ENCODE peak calls at places on chromosomes 3 and 15, in six cellular contexts. T is Peyer's patch, M is left lung, Q is hepatocyte, I is IMR-90, P is WERI-Rb-1. C is an unnamed sample. For H3K9me3, the result is how much of the 10 kb centered on the place peaks cover.

GRCh38 chr3:98869391-98869790 is 32.1 kb downstream of the DCBLD2 start:
- DNase-seq in T (no peak), M (no peak), Q (no peak), I (no peak), P (no peak), C (no peak)

GRCh38 chr15:39511000-39511914 is 69.6 kb upstream of the THBS1 start:
- DNase-seq in T (no peak), M (no peak), Q (peak), I (peak), P (no peak), C (no peak)

GRCh38 chr15:89820651-89821611 is 6.3 kb upstream of the ANPEP start:
- DNase-seq in T (no peak), M (peak), Q (no peak), I (peak), P (no peak), C (no peak)

GRCh38 chr15:44492672-44493071 is 44.3 kb upstream of the EIF3J start:
- DNase-seq in T (no peak), M (no peak), Q (no peak), I (no peak), P (no peak), C (no peak)

GRCh38 chr15:22960587-22960986 is 19.6 kb downstream of the CYFIP1 start:
- DNase-seq in T (peak), M (no peak), Q (no peak), I (no peak), P (no peak), C (no peak)

GRCh38 chr15:35047528-35047927 is 37.6 kb downstream of the NANOGP8 start:
- DNase-seq in T (no peak), M (no peak), Q (no peak), I (no peak), P (no peak), C (no peak)

GRCh38 chr3:176739169-176739568 is 458.1 kb downstream of the TBL1XR1 start:
- DNase-seq in T (no peak), M (no peak), Q (peak), I (peak), P (no peak), C (no peak)

GRCh38 chr15:68114356-68114755 is 60.2 kb downstream of the PIAS1 start:
- DNase-seq in T (no peak), M (no peak), Q (no peak), I (peak), P (no peak), C (no peak)

GRCh38 chr3:142447308-142447851 is 457 bp downstream of the XRN1 start:
- DNase-seq in T (peak), M (peak), Q (peak), I (peak), P (no peak), C (peak)

GRCh38 chr15:67701669-67702068 is 123.6 kb upstream of the SKOR1 start:
- DNase-seq in T (no peak), M (no peak), Q (no peak), I (peak), P (no peak), C (no peak)

GRCh38 chr3:44529927-44530326 is 25.1 kb upstream of the ZKSCAN7 start:
- DNase-seq in T (no peak), M (no peak), Q (no peak), I (peak), P (peak), C (no peak)

GRCh38 chr15:57551717-57552677 is 39.7 kb upstream of the MYZAP start:
- DNase-seq in T (no peak), M (no peak), Q (peak), I (peak), P (no peak), C (no peak)

GRCh38 chr15:53962646-53963561 is 15.3 kb upstream of the UNC13C start:
- DNase-seq in T (peak), M (peak), Q (peak), I (no peak), P (peak), C (no peak)

GRCh38 chr3:59424268-59425010 is 374.6 kb upstream of the CFAP20DC start:
- DNase-seq in T (no peak), M (no peak), Q (no peak), I (peak), P (no peak), C (peak)

GRCh38 chr3:126954141-126954845 is 28.6 kb upstream of the PLXNA1 start:
- DNase-seq in T (peak), M (peak), Q (no peak), I (peak), P (peak), C (no peak)

GRCh38 chr3:182889948-182890629 is 90.2 kb downstream of the DCUN1D1 start:
- DNase-seq in T (no peak), M (no peak), Q (no peak), I (no peak), P (no peak), C (no peak)

GRCh38 chr15:48800811-48801460 is 9.9 kb downstream of the CEP152 start:
- DNase-seq in T (no peak), M (no peak), Q (peak), I (peak), P (no peak), C (no peak)

GRCh38 chr3:43692085-43692484 is 1.3 kb downstream of the ABHD5 start:
- DNase-seq in T (no peak), M (no peak), Q (no peak), I (no peak), P (no peak), C (no peak)

GRCh38 chr3:52429779-52430415 is 15.0 kb downstream of the SEMA3G start:
- DNase-seq in T (peak), M (no peak), Q (peak), I (peak), P (no peak), C (no peak)

GRCh38 chr3:156483426-156483825 is 71.5 kb downstream of the SSR3 start:
- DNase-seq in T (no peak), M (no peak), Q (peak), I (peak), P (no peak), C (no peak)

GRCh38 chr3:114456742-114457141 is 162.9 kb downstream of the TIGIT start:
- DNase-seq in T (no peak), M (no peak), Q (no peak), I (no peak), P (no peak), C (no peak)

GRCh38 chr3:66297917-66298316 is 77.1 kb downstream of the SLC25A26 start:
- DNase-seq in T (no peak), M (no peak), Q (no peak), I (peak), P (no peak), C (no peak)

GRCh38 chr15:43518073-43518761 is 809 bp downstream of the MAP1A start:
- DNase-seq in T (no peak), M (no peak), Q (peak), I (peak), P (peak), C (no peak)

GRCh38 chr3:48202691-48203090 is 14.5 kb upstream of the CDC25A start:
- DNase-seq in T (no peak), M (no peak), Q (no peak), I (no peak), P (no peak), C (no peak)

GRCh38 chr15:25106209-25106608 is 151.4 kb downstream of the SNRPN start:
- DNase-seq in T (no peak), M (no peak), Q (no peak), I (no peak), P (no peak), C (no peak)
- H3K9me3 ChIP-seq in T (under half), M (under half), Q (under half), I (under half), P (under half), C (half or more)

DNA sequence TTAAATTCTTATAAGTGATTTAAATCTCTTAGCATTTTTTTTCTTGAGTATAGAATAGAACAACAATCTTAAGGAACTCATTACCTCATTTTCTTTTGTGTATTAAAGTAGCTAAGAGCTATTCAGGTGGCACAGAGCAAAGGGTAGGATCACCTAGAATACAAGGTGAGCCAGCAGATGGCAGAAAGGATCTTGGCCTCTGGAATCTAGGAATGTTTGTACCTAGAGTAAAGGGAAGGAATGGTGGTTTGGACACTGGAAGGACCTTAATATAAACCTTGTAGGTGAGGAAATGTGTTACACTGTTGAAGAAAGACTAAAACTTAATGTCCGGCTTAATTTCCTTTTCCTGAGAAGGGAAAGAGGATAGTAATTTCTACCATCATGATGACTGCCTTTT is 89.0 kb downstream of the GHSR start:
- DNase-seq in T (no peak), M (no peak), Q (no peak), I (no peak), P (no peak), C (no peak)
- TF ChIP-seq CTCF in T (no peak), M (no peak), Q (no peak), I (no peak), P (no peak), C (no peak)

DNA sequence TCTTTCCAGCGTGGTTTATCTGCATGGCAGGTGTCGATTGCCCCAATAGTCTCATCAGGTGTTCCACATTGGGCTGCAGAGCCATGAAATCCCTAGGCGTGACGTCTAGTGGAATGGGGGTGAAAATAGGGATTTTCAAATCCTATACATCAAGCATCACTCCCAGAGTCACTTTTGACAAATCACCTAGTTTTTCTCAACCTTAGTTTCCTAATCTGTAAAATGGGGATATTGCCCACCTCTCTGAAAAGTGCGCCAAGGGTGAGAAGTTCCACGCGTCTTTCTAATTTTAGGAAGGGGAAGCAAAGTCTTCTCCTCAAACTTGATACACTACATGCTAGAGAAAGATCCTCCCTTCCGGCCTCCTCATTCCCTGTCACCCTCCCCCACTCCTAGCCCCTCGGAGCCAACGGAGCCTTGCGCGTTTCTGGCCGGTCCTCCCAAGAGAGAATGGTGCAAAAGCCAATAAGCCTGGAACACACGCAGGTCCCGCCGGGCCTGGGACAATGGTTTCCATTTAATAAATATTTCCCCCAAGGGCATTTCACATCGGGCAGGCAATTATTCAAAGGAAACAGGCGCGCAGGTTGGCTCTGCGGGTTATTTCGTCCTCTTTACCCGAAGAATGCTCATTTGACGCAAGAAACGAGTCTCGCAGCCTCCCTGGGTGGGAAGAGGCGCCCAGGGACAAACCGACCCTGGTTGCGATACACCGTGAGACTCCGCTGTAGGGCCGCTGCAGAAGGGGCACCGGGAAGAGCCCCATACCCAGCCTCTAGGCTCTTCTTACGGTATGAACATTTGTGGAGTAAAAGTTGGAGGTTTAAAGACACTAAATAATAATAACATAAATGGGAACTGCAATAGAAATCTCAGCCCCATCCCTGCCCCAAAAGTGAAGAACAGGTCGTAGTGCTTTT is 1.2 kb upstream of the SOX14 start:
- DNase-seq in T (no peak), M (peak), Q (no peak), I (no peak), P (no peak), C (no peak)
- H3K9me3 ChIP-seq in T (under half), M (under half), Q (under half), I (under half), P (under half), C (under half)

GRCh38 chr15:65655026-65655425 is 33.3 kb downstream of the SLC24A1 start:
- DNase-seq in T (no peak), M (no peak), Q (no peak), I (peak), P (no peak), C (no peak)
- TF ChIP-seq CTCF in T (no peak), M (no peak), Q (no peak), I (no peak), P (no peak), C (no peak)

DNA sequence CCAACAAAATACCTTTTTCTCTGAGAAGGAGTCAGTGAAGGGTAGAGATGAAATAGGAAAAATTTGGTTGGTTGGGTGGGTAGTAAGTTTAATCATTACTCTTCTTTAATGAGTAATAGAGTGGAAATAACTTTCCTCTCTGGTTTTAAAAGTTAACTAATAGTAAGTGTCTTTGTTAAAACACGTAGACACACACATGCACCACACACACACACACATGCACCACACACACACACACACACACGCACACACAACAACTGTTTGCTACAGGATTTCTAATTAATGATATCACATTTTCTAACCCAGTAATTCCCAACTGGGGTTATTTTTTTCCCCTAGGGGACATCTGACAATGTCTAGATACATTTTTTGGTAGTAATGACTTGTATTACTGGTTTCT is 84.1 kb downstream of the CHL1 start:
- DNase-seq in T (no peak), M (no peak), Q (no peak), I (no peak), P (no peak), C (no peak)
- H3K9me3 ChIP-seq in T (under half), M (under half), Q (under half), I (under half), P (under half), C (under half)

GRCh38 chr15:64656508-64656907 is 118.9 kb downstream of the RBPMS2 start:
- DNase-seq in T (no peak), M (no peak), Q (no peak), I (no peak), P (no peak), C (no peak)

GRCh38 chr15:64651573-64652260 is 123.7 kb downstream of the RBPMS2 start:
- DNase-seq in T (peak), M (no peak), Q (peak), I (peak), P (peak), C (peak)

DNA sequence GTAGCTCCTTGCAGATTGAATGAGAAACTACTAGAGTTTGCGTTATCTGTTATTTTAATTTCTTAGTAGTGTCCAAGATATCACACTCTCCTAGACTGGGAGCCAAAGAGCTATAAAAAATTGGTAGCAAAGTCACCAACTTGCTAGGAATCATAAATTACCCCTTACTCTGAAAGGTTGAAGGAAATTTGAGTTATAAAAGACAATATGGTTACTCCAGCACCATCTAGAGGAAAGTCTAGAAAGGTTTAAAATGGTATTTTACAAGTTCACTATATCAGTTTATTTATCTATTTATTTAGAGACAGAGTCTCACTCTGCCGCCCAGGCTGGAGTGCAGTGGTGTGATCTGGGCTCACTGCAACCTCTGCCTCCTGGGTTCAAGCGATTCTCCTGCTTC is 121.6 kb downstream of the RBPMS2 start:
- DNase-seq in T (no peak), M (no peak), Q (no peak), I (peak), P (no peak), C (no peak)
- TF ChIP-seq CTCF in T (peak), M (no peak), Q (peak), I (peak), P (no peak), C (peak)

GRCh38 chr15:101181349-101181748 is 70.5 kb downstream of the CHSY1 start:
- DNase-seq in T (no peak), M (no peak), Q (no peak), I (no peak), P (no peak), C (no peak)
- H3K9me3 ChIP-seq in T (under half), M (under half), Q (under half), I (under half), P (under half), C (under half)

DNA sequence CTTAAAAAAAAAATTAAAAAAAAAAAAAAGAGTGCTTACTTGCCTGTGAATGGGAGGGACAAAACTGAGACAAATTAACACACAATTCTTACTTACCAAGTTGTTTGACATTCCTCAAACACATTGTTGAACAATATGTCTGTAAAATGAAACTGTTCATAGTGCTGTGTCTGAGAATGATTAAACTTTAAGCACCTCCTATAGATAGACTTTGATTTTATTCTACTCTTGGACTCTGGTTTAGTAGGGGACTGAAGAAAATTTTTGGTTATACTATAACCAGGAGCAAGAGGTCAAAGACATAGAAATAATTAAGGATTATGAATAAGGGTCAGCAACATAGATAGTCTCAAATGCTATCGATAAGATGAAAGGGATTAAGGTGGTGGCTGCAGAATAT is 7.8 kb upstream of the MTFMT start:
- DNase-seq in T (no peak), M (no peak), Q (no peak), I (no peak), P (no peak), C (no peak)
- TF ChIP-seq CTCF in T (no peak), M (no peak), Q (no peak), I (no peak), P (no peak), C (no peak)

GRCh38 chr15:20644896-20645295 is 103.3 kb upstream of the GOLGA6L6 start:
- DNase-seq in T (no peak), M (no peak), Q (no peak), I (no peak), P (no peak), C (no peak)

GRCh38 chr15:20644026-20644425 is 102.4 kb upstream of the GOLGA6L6 start:
- DNase-seq in T (no peak), M (peak), Q (no peak), I (no peak), P (no peak), C (no peak)

GRCh38 chr15:20645956-20646355 is 104.4 kb upstream of the GOLGA6L6 start:
- DNase-seq in T (peak), M (peak), Q (no peak), I (no peak), P (no peak), C (no peak)

GRCh38 chr15:20643024-20643770 is 101.6 kb upstream of the GOLGA6L6 start:
- DNase-seq in T (no peak), M (no peak), Q (no peak), I (no peak), P (no peak), C (no peak)

GRCh38 chr15:20646529-20647142 is 105.0 kb upstream of the GOLGA6L6 start:
- DNase-seq in T (no peak), M (peak), Q (no peak), I (no peak), P (no peak), C (no peak)
- H3K9me3 ChIP-seq in T (under half), M (under half), Q (under half), I (under half), P (under half), C (under half)

DNA sequence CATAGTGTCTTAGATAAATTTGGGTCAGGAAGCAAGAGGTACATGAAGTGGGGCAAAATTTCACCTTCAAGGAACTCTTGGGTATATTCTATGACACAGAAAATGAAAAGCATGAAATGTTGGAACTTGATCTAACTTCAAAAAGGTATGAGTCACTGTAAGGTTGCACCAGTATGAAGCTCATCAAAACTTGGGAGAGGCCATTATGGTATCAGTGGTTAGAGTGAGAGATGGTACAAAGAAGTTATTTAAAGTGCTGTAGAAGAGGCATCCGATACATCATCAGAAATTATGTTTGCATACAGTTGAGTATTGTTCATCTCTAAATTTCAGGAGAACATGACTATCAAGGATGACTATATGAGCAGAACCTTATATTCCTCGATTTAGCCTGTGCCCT is 302.9 kb upstream of the SUCLG2 start:
- DNase-seq in T (no peak), M (no peak), Q (no peak), I (no peak), P (no peak), C (no peak)
- TF ChIP-seq CTCF in T (no peak), M (no peak), Q (no peak), I (no peak), P (no peak), C (no peak)